ENCODE peak calls at places on chromosomes 3 and 15, in eight cellular contexts. One of them, this sample, is unnamed.

GRCh38 chr3:46442591-46443530 is 21.8 kb downstream of the LTF start:
- DNase-seq in spleen: no peak
- DNase-seq in WERI-Rb-1: peak
- DNase-seq in mammary epithelial cell: no peak
- DNase-seq in endodermal cell: peak
- DNase-seq in Peyer's patch: peak
- DNase-seq in A549: peak
- DNase-seq in natural killer cell: no peak
- DNase-seq in this sample: peak

GRCh38 chr15:38691951-38692788 is 127.6 kb upstream of the RASGRP1 start:
- DNase-seq in mammary epithelial cell: no peak
- DNase-seq in WERI-Rb-1: peak
- DNase-seq in natural killer cell: no peak
- DNase-seq in spleen: no peak
- DNase-seq in endodermal cell: no peak
- DNase-seq in A549: no peak
- DNase-seq in Peyer's patch: no peak
- DNase-seq in this sample: no peak

GRCh38 chr15:32796856-32797255 is 79.1 kb downstream of the GREM1 start:
- DNase-seq in A549: no peak
- DNase-seq in endodermal cell: no peak
- DNase-seq in WERI-Rb-1: no peak
- DNase-seq in natural killer cell: no peak
- DNase-seq in Peyer's patch: no peak
- DNase-seq in spleen: no peak
- DNase-seq in mammary epithelial cell: no peak
- DNase-seq in this sample: no peak

GRCh38 chr3:129888739-129889138 is 4.8 kb downstream of the TMCC1 start:
- DNase-seq in WERI-Rb-1: no peak
- DNase-seq in endodermal cell: no peak
- DNase-seq in natural killer cell: no peak
- DNase-seq in Peyer's patch: no peak
- DNase-seq in mammary epithelial cell: peak
- DNase-seq in spleen: no peak
- DNase-seq in A549: no peak
- DNase-seq in this sample: no peak

GRCh38 chr3:56356820-56357219 is 111.4 kb downstream of the ERC2 start:
- DNase-seq in Peyer's patch: no peak
- DNase-seq in A549: no peak
- DNase-seq in mammary epithelial cell: no peak
- DNase-seq in natural killer cell: no peak
- DNase-seq in spleen: no peak
- DNase-seq in WERI-Rb-1: no peak
- DNase-seq in endodermal cell: no peak
- DNase-seq in this sample: no peak

GRCh38 chr3:26099692-26100091 is 309.8 kb downstream of the OXSM start:
- DNase-seq in endodermal cell: no peak
- DNase-seq in Peyer's patch: no peak
- DNase-seq in A549: no peak
- DNase-seq in spleen: no peak
- DNase-seq in WERI-Rb-1: no peak
- DNase-seq in natural killer cell: no peak
- DNase-seq in mammary epithelial cell: no peak
- DNase-seq in this sample: no peak

GRCh38 chr15:68706256-68706655 is 114.4 kb downstream of the ANP32A start:
- DNase-seq in endodermal cell: no peak
- DNase-seq in A549: no peak
- DNase-seq in natural killer cell: no peak
- DNase-seq in WERI-Rb-1: no peak
- DNase-seq in mammary epithelial cell: no peak
- DNase-seq in spleen: peak
- DNase-seq in Peyer's patch: no peak
- DNase-seq in this sample: no peak

GRCh38 chr15:70014860-70015490 is 82.7 kb downstream of the TLE3 start:
- DNase-seq in natural killer cell: no peak
- DNase-seq in Peyer's patch: peak
- DNase-seq in spleen: peak
- DNase-seq in WERI-Rb-1: peak
- DNase-seq in mammary epithelial cell: no peak
- DNase-seq in endodermal cell: peak
- DNase-seq in A549: no peak
- DNase-seq in this sample: peak

GRCh38 chr3:39438880-39439279 is 28.6 kb upstream of the MOBP start:
- DNase-seq in natural killer cell: no peak
- DNase-seq in endodermal cell: no peak
- DNase-seq in Peyer's patch: no peak
- DNase-seq in mammary epithelial cell: no peak
- DNase-seq in A549: no peak
- DNase-seq in spleen: no peak
- DNase-seq in WERI-Rb-1: no peak
- DNase-seq in this sample: no peak

GRCh38 chr3:7328339-7328738 is 467.4 kb downstream of the GRM7 start:
- DNase-seq in endodermal cell: no peak
- DNase-seq in spleen: no peak
- DNase-seq in WERI-Rb-1: no peak
- DNase-seq in A549: no peak
- DNase-seq in mammary epithelial cell: no peak
- DNase-seq in Peyer's patch: no peak
- DNase-seq in natural killer cell: no peak
- DNase-seq in this sample: no peak

GRCh38 chr15:34620814-34621213 is 37.4 kb upstream of the GOLGA8B start:
- DNase-seq in spleen: no peak
- DNase-seq in A549: no peak
- DNase-seq in endodermal cell: no peak
- DNase-seq in natural killer cell: no peak
- DNase-seq in WERI-Rb-1: no peak
- DNase-seq in Peyer's patch: no peak
- DNase-seq in mammary epithelial cell: no peak
- DNase-seq in this sample: no peak

GRCh38 chr15:78316211-78317077 is 17.0 kb upstream of the SKIC8 start:
- DNase-seq in spleen: peak
- DNase-seq in WERI-Rb-1: peak
- DNase-seq in endodermal cell: peak
- DNase-seq in mammary epithelial cell: no peak
- DNase-seq in natural killer cell: no peak
- DNase-seq in A549: no peak
- DNase-seq in Peyer's patch: no peak
- DNase-seq in this sample: no peak

DNA sequence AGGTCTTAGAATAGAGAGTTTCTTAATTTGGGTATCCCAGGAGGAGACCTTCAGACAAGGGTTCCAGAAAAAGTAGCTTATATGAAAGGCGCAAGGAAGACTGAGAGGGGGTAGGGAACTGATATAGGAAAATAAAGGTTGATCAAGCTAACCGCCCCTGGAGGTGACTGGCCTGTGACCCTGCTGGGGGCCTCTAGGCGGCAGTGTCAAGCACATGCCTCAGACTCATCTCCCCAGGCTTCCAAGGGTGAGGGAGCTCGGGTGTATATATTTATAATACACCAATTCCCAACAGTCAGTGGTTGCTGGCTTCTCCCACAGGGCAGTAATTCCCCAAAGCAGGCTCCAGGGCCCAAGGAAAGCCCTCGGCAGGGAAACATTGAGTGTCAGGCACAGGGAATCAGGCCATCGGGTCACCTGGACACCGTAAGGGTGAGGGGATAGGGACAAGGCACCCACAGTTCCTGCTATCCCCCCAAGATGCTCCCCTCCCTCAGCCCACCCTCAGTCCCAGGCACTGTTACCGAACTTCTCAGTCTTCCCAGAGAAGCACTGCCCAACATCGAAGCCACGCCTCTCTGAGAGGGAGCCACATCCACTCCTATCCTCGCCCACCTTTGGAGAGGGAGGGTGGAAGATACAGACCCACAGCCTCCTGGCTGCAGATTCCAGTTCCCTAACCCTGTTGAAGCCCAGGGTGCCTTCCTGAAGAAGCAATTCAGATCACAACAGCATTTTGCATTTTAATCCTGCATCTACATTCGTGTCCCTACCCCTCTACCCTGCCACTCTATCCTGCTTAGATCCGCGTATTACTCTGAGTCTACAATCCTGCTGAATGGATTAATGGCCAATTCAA is 19.5 kb upstream of the CAV3 start:
- DNase-seq in A549: peak
- DNase-seq in endodermal cell: peak
- DNase-seq in WERI-Rb-1: peak
- DNase-seq in spleen: no peak
- DNase-seq in mammary epithelial cell: no peak
- DNase-seq in natural killer cell: no peak
- DNase-seq in Peyer's patch: no peak
- DNase-seq in this sample: peak
- TF ChIP-seq CTCF in A549: peak
- TF ChIP-seq CTCF in endodermal cell: peak
- TF ChIP-seq CTCF in WERI-Rb-1: peak
- TF ChIP-seq CTCF in spleen: no peak
- TF ChIP-seq CTCF in mammary epithelial cell: peak
- TF ChIP-seq CTCF in natural killer cell: no peak
- TF ChIP-seq CTCF in Peyer's patch: no peak
- TF ChIP-seq CTCF in this sample: peak

GRCh38 chr3:149958171-149958796 is 12.4 kb downstream of the PFN2 start:
- DNase-seq in endodermal cell: peak
- DNase-seq in spleen: no peak
- DNase-seq in natural killer cell: no peak
- DNase-seq in Peyer's patch: no peak
- DNase-seq in mammary epithelial cell: peak
- DNase-seq in WERI-Rb-1: no peak
- DNase-seq in A549: no peak
- DNase-seq in this sample: no peak
- TF ChIP-seq CTCF in endodermal cell: peak
- TF ChIP-seq CTCF in spleen: no peak
- TF ChIP-seq CTCF in natural killer cell: no peak
- TF ChIP-seq CTCF in Peyer's patch: no peak
- TF ChIP-seq CTCF in mammary epithelial cell: no peak
- TF ChIP-seq CTCF in WERI-Rb-1: no peak
- TF ChIP-seq CTCF in A549: no peak
- TF ChIP-seq CTCF in this sample: no peak

GRCh38 chr15:74784426-74784825 is 2.5 kb downstream of the CSK start:
- DNase-seq in spleen: peak
- DNase-seq in A549: no peak
- DNase-seq in mammary epithelial cell: no peak
- DNase-seq in endodermal cell: no peak
- DNase-seq in WERI-Rb-1: no peak
- DNase-seq in Peyer's patch: no peak
- DNase-seq in natural killer cell: no peak
- DNase-seq in this sample: no peak
- TF ChIP-seq CTCF in spleen: no peak
- TF ChIP-seq CTCF in A549: no peak
- TF ChIP-seq CTCF in mammary epithelial cell: no peak
- TF ChIP-seq CTCF in endodermal cell: no peak
- TF ChIP-seq CTCF in WERI-Rb-1: no peak
- TF ChIP-seq CTCF in Peyer's patch: no peak
- TF ChIP-seq CTCF in natural killer cell: no peak
- TF ChIP-seq CTCF in this sample: no peak

DNA sequence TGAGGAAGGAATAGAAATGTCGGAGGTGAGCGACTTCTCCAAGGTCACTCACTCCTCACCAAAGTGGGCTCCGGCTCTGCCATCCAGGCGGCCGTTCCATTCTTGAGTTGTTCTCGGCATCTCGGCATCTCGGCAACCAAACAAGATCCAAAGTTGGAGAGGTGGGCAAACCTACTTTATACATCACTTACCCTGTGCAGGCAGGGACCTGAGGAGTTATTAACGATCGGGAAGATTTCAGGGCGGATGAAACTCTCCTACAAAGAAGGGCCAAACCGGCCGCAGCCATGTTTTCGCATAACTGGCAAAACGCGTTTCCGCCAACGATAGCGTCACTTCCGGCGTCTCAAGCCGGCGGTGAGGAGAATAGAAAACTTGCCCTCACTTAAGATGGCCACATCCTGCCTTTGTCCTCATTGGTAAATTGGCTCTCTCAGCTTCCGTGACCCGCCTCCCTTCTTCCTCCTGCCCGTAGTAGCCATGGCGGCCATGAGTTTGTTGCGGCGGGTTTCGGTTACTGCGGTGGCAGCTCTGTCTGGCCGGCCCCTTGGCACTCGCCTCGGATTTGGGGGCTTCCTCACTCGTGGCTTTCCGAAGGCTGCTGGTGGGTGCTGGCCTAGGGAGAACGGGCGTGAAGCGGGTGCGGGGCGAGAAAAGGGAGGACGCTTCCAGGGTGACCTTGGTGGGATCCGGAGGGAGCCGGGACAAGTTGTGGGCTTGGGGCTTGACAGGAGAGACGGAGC is at the start of the genes MRPL47 and NDUFB5:
- DNase-seq in natural killer cell: peak
- DNase-seq in endodermal cell: peak
- DNase-seq in Peyer's patch: peak
- DNase-seq in spleen: peak
- DNase-seq in mammary epithelial cell: peak
- DNase-seq in A549: peak
- DNase-seq in WERI-Rb-1: peak
- DNase-seq in this sample: peak
- TF ChIP-seq CTCF in natural killer cell: no peak
- TF ChIP-seq CTCF in endodermal cell: no peak
- TF ChIP-seq CTCF in Peyer's patch: no peak
- TF ChIP-seq CTCF in spleen: no peak
- TF ChIP-seq CTCF in mammary epithelial cell: no peak
- TF ChIP-seq CTCF in A549: no peak
- TF ChIP-seq CTCF in WERI-Rb-1: no peak
- TF ChIP-seq CTCF in this sample: no peak

GRCh38 chr15:42803436-42803835 is 66.5 kb upstream of the CDAN1 start:
- DNase-seq in mammary epithelial cell: no peak
- DNase-seq in spleen: no peak
- DNase-seq in WERI-Rb-1: no peak
- DNase-seq in natural killer cell: no peak
- DNase-seq in endodermal cell: no peak
- DNase-seq in Peyer's patch: no peak
- DNase-seq in A549: no peak
- DNase-seq in this sample: no peak

GRCh38 chr15:42796955-42797779 is 60.2 kb upstream of the CDAN1 start:
- DNase-seq in mammary epithelial cell: no peak
- DNase-seq in endodermal cell: no peak
- DNase-seq in spleen: no peak
- DNase-seq in WERI-Rb-1: no peak
- DNase-seq in natural killer cell: no peak
- DNase-seq in A549: no peak
- DNase-seq in Peyer's patch: no peak
- DNase-seq in this sample: no peak

GRCh38 chr15:42802168-42802567 is 65.2 kb upstream of the CDAN1 start:
- DNase-seq in WERI-Rb-1: no peak
- DNase-seq in endodermal cell: no peak
- DNase-seq in natural killer cell: no peak
- DNase-seq in Peyer's patch: no peak
- DNase-seq in spleen: no peak
- DNase-seq in A549: no peak
- DNase-seq in mammary epithelial cell: no peak
- DNase-seq in this sample: no peak

GRCh38 chr15:42798802-42799201 is 61.9 kb upstream of the CDAN1 start:
- DNase-seq in A549: no peak
- DNase-seq in mammary epithelial cell: no peak
- DNase-seq in spleen: no peak
- DNase-seq in natural killer cell: no peak
- DNase-seq in endodermal cell: no peak
- DNase-seq in Peyer's patch: no peak
- DNase-seq in WERI-Rb-1: no peak
- DNase-seq in this sample: no peak

GRCh38 chr15:42800731-42801474 is 64.0 kb upstream of the CDAN1 start:
- DNase-seq in spleen: no peak
- DNase-seq in A549: no peak
- DNase-seq in mammary epithelial cell: no peak
- DNase-seq in Peyer's patch: no peak
- DNase-seq in endodermal cell: peak
- DNase-seq in WERI-Rb-1: peak
- DNase-seq in natural killer cell: no peak
- DNase-seq in this sample: no peak
- TF ChIP-seq CTCF in spleen: no peak
- TF ChIP-seq CTCF in A549: no peak
- TF ChIP-seq CTCF in mammary epithelial cell: peak
- TF ChIP-seq CTCF in Peyer's patch: no peak
- TF ChIP-seq CTCF in endodermal cell: peak
- TF ChIP-seq CTCF in WERI-Rb-1: peak
- TF ChIP-seq CTCF in natural killer cell: no peak
- TF ChIP-seq CTCF in this sample: no peak